ENCODE peak calls at places on chromosomes 4 and X, in five cellular contexts. Q, U, K, B and E are unnamed samples.

GRCh38 chr4:57159866-57160265 is 49.7 kb upstream of the IGFBP7 start:
- DNase-seq in Q (no peak), U (no peak), K (no peak), B (no peak), E (no peak)

GRCh38 chr4:88592600-88593448 is 544 bp downstream of the HERC3 start:
- DNase-seq in Q (peak), U (peak), K (peak), B (peak), E (peak)

GRCh38 chr4:3045500-3045850 is 28.9 kb downstream of the HTT-AS start:
- DNase-seq in Q (no peak), U (no peak), K (no peak), B (peak), E (peak)

GRCh38 chr4:7391637-7392437 is 42.9 kb downstream of the PSAPL1 start:
- DNase-seq in Q (no peak), U (no peak), K (peak), B (no peak), E (peak)

GRCh38 chr4:3652586-3652985 is 113.6 kb upstream of the ADRA2C start:
- DNase-seq in Q (no peak), U (no peak), K (no peak), B (no peak), E (no peak)

GRCh38 chr4:65033899-65034298 is 624.6 kb upstream of the TECRL start:
- DNase-seq in Q (no peak), U (no peak), K (no peak), B (no peak), E (no peak)

GRCh38 chr4:123898941-123899666 is 502.5 kb downstream of the SPRY1 start:
- DNase-seq in Q (no peak), U (no peak), K (no peak), B (no peak), E (no peak)

GRCh38 chrX:18146009-18146408 is 74.7 kb downstream of the BEND2 start:
- DNase-seq in Q (no peak), U (no peak), K (no peak), B (no peak), E (no peak)

GRCh38 chrX:155216940-155217450 is 735 bp downstream of the VBP1 start:
- DNase-seq in Q (no peak), U (no peak), K (no peak), B (peak), E (no peak)

DNA sequence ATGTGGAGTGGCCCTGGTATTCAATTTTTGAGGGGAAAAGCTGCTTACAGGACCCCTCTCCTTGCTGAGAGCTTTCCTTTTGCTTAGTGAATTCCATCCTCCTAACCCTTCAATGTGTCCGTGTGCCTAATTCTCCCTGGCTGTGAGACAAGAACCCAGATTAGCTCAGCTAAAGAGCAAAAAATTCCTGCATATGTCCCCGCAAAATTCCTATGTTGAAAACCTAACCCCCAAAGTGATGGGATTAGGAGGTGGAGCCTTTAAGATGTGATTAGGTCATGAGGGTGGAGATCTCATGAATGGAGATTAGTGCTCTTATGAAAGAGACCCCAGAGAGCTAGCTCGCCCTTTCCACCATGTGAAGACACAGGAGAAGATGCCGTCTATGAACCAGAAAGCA is 503.1 kb upstream of the DIAPH2 start:
- DNase-seq in Q (no peak), U (no peak), K (no peak), B (no peak), E (no peak)
- TF ChIP-seq POLR2AphosphoS5 in Q (no peak), U (no peak), K (no peak), B (no peak), E (no peak)

GRCh38 chrX:135985123-135985973 is at the start of gene SLC9A6:
- DNase-seq in Q (no peak), U (no peak), K (peak), B (peak), E (peak)
- TF ChIP-seq POLR2AphosphoS5 in Q (peak), U (no peak), K (no peak), B (no peak), E (peak)

GRCh38 chr4:76210502-76210901 is 3.1 kb downstream of the SCARB2 start:
- DNase-seq in Q (no peak), U (no peak), K (no peak), B (no peak), E (no peak)

GRCh38 chr4:76204936-76205335 is 8.7 kb downstream of the SCARB2 start:
- DNase-seq in Q (no peak), U (no peak), K (no peak), B (no peak), E (no peak)

GRCh38 chr4:76209876-76210275 is 3.7 kb downstream of the SCARB2 start:
- DNase-seq in Q (no peak), U (no peak), K (no peak), B (no peak), E (no peak)

GRCh38 chr4:76206222-76206942 is 7.2 kb downstream of the SCARB2 start:
- DNase-seq in Q (no peak), U (no peak), K (no peak), B (no peak), E (no peak)

GRCh38 chr4:76208005-76208765 is 5.4 kb downstream of the SCARB2 start:
- DNase-seq in Q (no peak), U (no peak), K (peak), B (peak), E (peak)
- TF ChIP-seq POLR2AphosphoS5 in Q (no peak), U (no peak), K (no peak), B (no peak), E (peak)

GRCh38 chr4:147782087-147782781 is 50.3 kb downstream of the ARHGAP10 start:
- DNase-seq in Q (peak), U (no peak), K (no peak), B (no peak), E (no peak)

GRCh38 chr4:147777456-147778091 is 45.7 kb downstream of the ARHGAP10 start:
- DNase-seq in Q (peak), U (no peak), K (no peak), B (no peak), E (no peak)

GRCh38 chr4:147778942-147779341 is 47.1 kb downstream of the ARHGAP10 start:
- DNase-seq in Q (no peak), U (no peak), K (no peak), B (no peak), E (no peak)

GRCh38 chr4:147779449-147779848 is 47.6 kb downstream of the ARHGAP10 start:
- DNase-seq in Q (no peak), U (no peak), K (no peak), B (no peak), E (no peak)

GRCh38 chr4:147780137-147780777 is 48.4 kb downstream of the ARHGAP10 start:
- DNase-seq in Q (no peak), U (no peak), K (no peak), B (no peak), E (no peak)
- TF ChIP-seq POLR2AphosphoS5 in Q (no peak), U (no peak), K (no peak), B (no peak), E (no peak)